ENCODE peak calls at places on chromosomes 2 and 18, in five cellular contexts. N is left ventricle myocardium inferior, I is heart right ventricle, H is foreskin fibroblast, X is tibial nerve. A is an unnamed sample.

GRCh38 chr18:34649072-34649471 is 61.0 kb upstream of the DTNA start:
- DNase-seq in H (no peak), N (no peak), I (no peak), X (no peak), A (no peak)

GRCh38 chr18:26022585-26022984 is 67.8 kb downstream of the SS18 start:
- DNase-seq in X (no peak), I (no peak), H (no peak), N (no peak), A (peak; percentile 13)

GRCh38 chr18:9209230-9209629 is 72.6 kb downstream of the ANKRD12 start:
- DNase-seq in H (no peak), X (no peak), N (no peak), I (no peak), A (no peak)

GRCh38 chr2:163401481-163401880 is 334.3 kb downstream of the FIGN start:
- DNase-seq in I (no peak), X (peak; percentile 28), N (no peak), H (no peak), A (no peak)

GRCh38 chr2:219707496-219708285 is 80.3 kb downstream of the SLC4A3 start:
- DNase-seq in H (no peak), I (no peak), N (no peak), X (no peak), A (no peak)

GRCh38 chr2:9269295-9269694 is 62.7 kb downstream of the ASAP2 start:
- DNase-seq in H (no peak), N (no peak), X (no peak), I (no peak), A (no peak)

GRCh38 chr18:42536442-42536841 is 579.0 kb downstream of the RIT2 start:
- DNase-seq in X (no peak), I (no peak), H (no peak), N (no peak), A (no peak)

GRCh38 chr2:26612522-26613240 is 28.5 kb downstream of the CIB4 start:
- DNase-seq in H (no peak), X (peak; percentile 28), N (peak; percentile 54), I (peak; percentile 63), A (no peak)

GRCh38 chr2:95099910-95100309 is 21.7 kb downstream of the MRPS5 start:
- DNase-seq in N (no peak), I (no peak), X (no peak), H (no peak), A (no peak)

GRCh38 chr2:46067501-46068292 is 229.5 kb upstream of the EPAS1 start:
- DNase-seq in N (no peak), I (no peak), H (peak; percentile 67), X (no peak), A (no peak)

GRCh38 chr2:234839285-234839684 is 112.5 kb upstream of the SH3BP4 start:
- DNase-seq in N (no peak), I (no peak), X (no peak), H (no peak), A (no peak)

GRCh38 chr2:72153924-72154323 is 6.3 kb upstream of the CYP26B1 start:
- DNase-seq in N (no peak), H (no peak), I (no peak), X (no peak), A (no peak)

DNA sequence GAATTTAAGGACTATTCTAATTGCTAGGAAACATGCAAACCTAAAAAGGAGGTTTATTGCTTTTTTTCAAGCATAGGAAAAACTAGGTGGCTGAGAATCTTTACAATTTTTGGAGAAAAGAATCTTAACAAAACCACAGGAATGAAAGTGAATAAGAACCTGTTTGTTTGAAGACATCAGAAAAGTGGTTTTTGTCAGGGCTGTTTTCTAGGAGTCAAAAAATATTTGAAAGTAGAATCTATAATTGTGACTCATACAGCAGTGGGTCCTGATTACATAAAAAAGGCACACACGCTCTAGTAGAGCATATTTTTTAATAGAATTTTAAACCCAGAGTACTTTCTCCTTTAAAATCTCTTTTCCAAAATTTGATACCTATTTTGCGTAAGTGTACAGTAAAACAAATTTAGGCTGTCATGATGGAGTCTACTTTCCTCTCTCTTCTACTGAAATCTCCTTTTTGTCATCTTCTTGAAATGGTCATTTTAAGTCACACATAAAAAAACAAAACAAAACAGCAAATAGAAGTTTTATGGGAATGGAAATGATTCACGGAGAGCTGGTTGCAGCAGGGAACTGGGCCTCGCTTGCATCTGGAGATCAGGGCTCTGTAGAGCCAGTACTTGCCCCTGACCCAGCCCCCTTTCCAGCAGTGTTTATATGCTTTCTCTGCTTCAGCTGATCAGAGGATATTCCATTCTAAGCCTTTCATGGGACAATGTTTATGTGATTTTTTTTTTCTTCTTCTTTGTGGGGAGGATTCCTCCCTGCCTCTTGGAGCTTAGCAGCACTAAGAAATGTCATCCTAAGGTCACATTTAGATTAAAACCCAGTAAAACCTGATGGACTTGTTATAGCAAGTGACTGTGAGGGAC is 59.1 kb upstream of the PELI1 start:
- DNase-seq in X (no peak), I (no peak), N (no peak), H (peak; percentile 55), A (no peak)
- H3K4me3 ChIP-seq in X (peak overlapping the region; percentile 31), I (no peak overlapping the region), N (peak overlapping the region; percentile 49), H (peak overlapping the region; percentile 6), A (no peak overlapping the region)

GRCh38 chr2:102029952-102030351 is 38.2 kb downstream of the IL1R2 start:
- DNase-seq in I (no peak), X (no peak), N (no peak), H (no peak), A (no peak)

GRCh38 chr2:102030502-102030854 is 38.7 kb downstream of the IL1R2 start:
- DNase-seq in X (no peak), N (no peak), I (no peak), H (no peak), A (no peak)

GRCh38 chr2:102029405-102029804 is 37.6 kb downstream of the IL1R2 start:
- DNase-seq in N (no peak), H (no peak), X (no peak), I (no peak), A (no peak)

GRCh38 chr2:102032368-102033027 is 40.7 kb downstream of the IL1R2 start:
- DNase-seq in H (no peak), X (no peak), I (no peak), N (no peak), A (no peak)

GRCh38 chr2:102030855-102031527 is 39.2 kb downstream of the IL1R2 start:
- DNase-seq in X (no peak), N (no peak), H (no peak), I (no peak), A (no peak)
- H3K4me3 ChIP-seq in X (no peak overlapping the region), N (no peak overlapping the region), H (no peak overlapping the region), I (no peak overlapping the region), A (no peak overlapping the region)

DNA sequence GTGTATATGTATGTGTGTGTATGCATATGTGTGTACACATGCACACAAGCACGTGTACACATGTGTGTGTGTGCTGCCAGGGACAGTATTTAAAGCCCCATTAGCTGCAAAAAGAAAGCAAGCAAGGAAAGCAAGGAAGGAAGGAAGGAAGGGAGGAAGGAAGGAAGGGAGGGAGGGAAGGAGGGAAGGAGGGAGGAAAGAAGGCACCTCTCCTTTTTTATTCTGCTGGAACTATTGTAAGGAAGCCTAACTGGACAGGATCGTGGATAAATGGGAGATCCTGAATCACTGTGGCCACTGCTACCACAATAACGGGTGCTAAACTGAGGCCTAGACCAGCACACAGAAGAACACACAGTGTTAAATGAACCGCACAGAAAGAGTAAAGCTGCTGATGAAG is 15.6 kb downstream of the CACNB4 start:
- DNase-seq in N (no peak), X (no peak), H (no peak), I (no peak), A (no peak)
- H3K4me3 ChIP-seq in N (no peak overlapping the region), X (no peak overlapping the region), H (no peak overlapping the region), I (no peak overlapping the region), A (no peak overlapping the region)

GRCh38 chr18:58042826-58043362 is 1.1 kb upstream of the NEDD4L start:
- DNase-seq in N (no peak), I (no peak), X (no peak), H (no peak), A (peak; percentile 31)
- H3K4me3 ChIP-seq in N (peak overlapping the region; percentile 91), I (no peak overlapping the region), X (peak overlapping the region; percentile 89), H (peak overlapping the region; percentile 80), A (peak overlapping the region; percentile 97)

GRCh38 chr2:66535574-66536289 is 100.8 kb downstream of the MEIS1 start:
- DNase-seq in I (no peak), X (no peak), H (no peak), N (no peak), A (no peak)
- H3K4me3 ChIP-seq in I (no peak overlapping the region), X (no peak overlapping the region), H (no peak overlapping the region), N (no peak overlapping the region), A (no peak overlapping the region)

A was measured in neural progenitor cell.